ENCODE peak calls at places on chromosomes 13 and 19, in six cellular contexts. One of them, this sample, is unnamed.

GRCh38 chr13:45257638-45258338 is 56.9 kb upstream of the KCTD4 start:
- DNase-seq in stimulated activated CD4-positive, alpha-beta T cell treated with anti-CD3 and anti-CD28 coated beads, Interleukin-1b, Interleukin-23, amount 100 ng/mL, for 24 hours: no peak
- DNase-seq in stimulated activated naive CD4-positive, alpha-beta T cell: no peak
- DNase-seq in T-helper 22 cell: no peak
- DNase-seq in activated CD4-positive, alpha-beta T cell treated with anti-CD3 and anti-CD28 coated beads for 24 hours: no peak
- DNase-seq in HFF-Myc: no peak
- DNase-seq in this sample: no peak

GRCh38 chr19:18171605-18172327 is 1.8 kb upstream of the IFI30 start:
- DNase-seq in T-helper 22 cell: no peak
- DNase-seq in HFF-Myc: no peak
- DNase-seq in stimulated activated CD4-positive, alpha-beta T cell treated with anti-CD3 and anti-CD28 coated beads, Interleukin-1b, Interleukin-23, amount 100 ng/mL, for 24 hours: no peak
- DNase-seq in activated CD4-positive, alpha-beta T cell treated with anti-CD3 and anti-CD28 coated beads for 24 hours: no peak
- DNase-seq in stimulated activated naive CD4-positive, alpha-beta T cell: no peak
- DNase-seq in this sample: no peak

GRCh38 chr13:51946163-51946669 is 65.0 kb downstream of the ATP7B start:
- DNase-seq in T-helper 22 cell: no peak
- DNase-seq in HFF-Myc: no peak
- DNase-seq in stimulated activated CD4-positive, alpha-beta T cell treated with anti-CD3 and anti-CD28 coated beads, Interleukin-1b, Interleukin-23, amount 100 ng/mL, for 24 hours: no peak
- DNase-seq in stimulated activated naive CD4-positive, alpha-beta T cell: no peak
- DNase-seq in activated CD4-positive, alpha-beta T cell treated with anti-CD3 and anti-CD28 coated beads for 24 hours: no peak
- DNase-seq in this sample: no peak

GRCh38 chr13:67619987-67620386 is 389.9 kb upstream of the PCDH9 start:
- DNase-seq in T-helper 22 cell: no peak
- DNase-seq in stimulated activated naive CD4-positive, alpha-beta T cell: no peak
- DNase-seq in HFF-Myc: no peak
- DNase-seq in activated CD4-positive, alpha-beta T cell treated with anti-CD3 and anti-CD28 coated beads for 24 hours: no peak
- DNase-seq in stimulated activated CD4-positive, alpha-beta T cell treated with anti-CD3 and anti-CD28 coated beads, Interleukin-1b, Interleukin-23, amount 100 ng/mL, for 24 hours: no peak
- DNase-seq in this sample: peak

GRCh38 chr13:69796256-69796655 is 311.4 kb upstream of the ATXN8OS start:
- DNase-seq in stimulated activated naive CD4-positive, alpha-beta T cell: no peak
- DNase-seq in HFF-Myc: no peak
- DNase-seq in T-helper 22 cell: no peak
- DNase-seq in stimulated activated CD4-positive, alpha-beta T cell treated with anti-CD3 and anti-CD28 coated beads, Interleukin-1b, Interleukin-23, amount 100 ng/mL, for 24 hours: no peak
- DNase-seq in activated CD4-positive, alpha-beta T cell treated with anti-CD3 and anti-CD28 coated beads for 24 hours: no peak
- DNase-seq in this sample: no peak

GRCh38 chr13:52156724-52157251 is 2.6 kb downstream of the NEK3 start:
- DNase-seq in stimulated activated CD4-positive, alpha-beta T cell treated with anti-CD3 and anti-CD28 coated beads, Interleukin-1b, Interleukin-23, amount 100 ng/mL, for 24 hours: no peak
- DNase-seq in activated CD4-positive, alpha-beta T cell treated with anti-CD3 and anti-CD28 coated beads for 24 hours: no peak
- DNase-seq in HFF-Myc: no peak
- DNase-seq in T-helper 22 cell: no peak
- DNase-seq in stimulated activated naive CD4-positive, alpha-beta T cell: no peak
- DNase-seq in this sample: no peak

GRCh38 chr13:31797154-31797775 is 57.9 kb downstream of the RXFP2 start:
- DNase-seq in T-helper 22 cell: no peak
- DNase-seq in stimulated activated CD4-positive, alpha-beta T cell treated with anti-CD3 and anti-CD28 coated beads, Interleukin-1b, Interleukin-23, amount 100 ng/mL, for 24 hours: no peak
- DNase-seq in HFF-Myc: peak
- DNase-seq in stimulated activated naive CD4-positive, alpha-beta T cell: no peak
- DNase-seq in activated CD4-positive, alpha-beta T cell treated with anti-CD3 and anti-CD28 coated beads for 24 hours: no peak
- DNase-seq in this sample: no peak

GRCh38 chr13:44302233-44302632 is 71.4 kb upstream of the SERP2 start:
- DNase-seq in stimulated activated CD4-positive, alpha-beta T cell treated with anti-CD3 and anti-CD28 coated beads, Interleukin-1b, Interleukin-23, amount 100 ng/mL, for 24 hours: no peak
- DNase-seq in stimulated activated naive CD4-positive, alpha-beta T cell: no peak
- DNase-seq in activated CD4-positive, alpha-beta T cell treated with anti-CD3 and anti-CD28 coated beads for 24 hours: no peak
- DNase-seq in T-helper 22 cell: no peak
- DNase-seq in HFF-Myc: no peak
- DNase-seq in this sample: no peak

GRCh38 chr13:68982961-68983619 is 1124.5 kb upstream of the ATXN8OS start:
- DNase-seq in HFF-Myc: no peak
- DNase-seq in T-helper 22 cell: no peak
- DNase-seq in stimulated activated CD4-positive, alpha-beta T cell treated with anti-CD3 and anti-CD28 coated beads, Interleukin-1b, Interleukin-23, amount 100 ng/mL, for 24 hours: no peak
- DNase-seq in activated CD4-positive, alpha-beta T cell treated with anti-CD3 and anti-CD28 coated beads for 24 hours: no peak
- DNase-seq in stimulated activated naive CD4-positive, alpha-beta T cell: no peak
- DNase-seq in this sample: no peak

GRCh38 chr13:24148414-24149305 is 11.9 kb upstream of the SPATA13 start:
- DNase-seq in HFF-Myc: peak
- DNase-seq in T-helper 22 cell: no peak
- DNase-seq in stimulated activated naive CD4-positive, alpha-beta T cell: no peak
- DNase-seq in activated CD4-positive, alpha-beta T cell treated with anti-CD3 and anti-CD28 coated beads for 24 hours: no peak
- DNase-seq in stimulated activated CD4-positive, alpha-beta T cell treated with anti-CD3 and anti-CD28 coated beads, Interleukin-1b, Interleukin-23, amount 100 ng/mL, for 24 hours: no peak
- DNase-seq in this sample: no peak

GRCh38 chr13:98975822-98976261 is 2.0 kb downstream of the DOCK9 start:
- DNase-seq in stimulated activated naive CD4-positive, alpha-beta T cell: no peak
- DNase-seq in T-helper 22 cell: no peak
- DNase-seq in HFF-Myc: no peak
- DNase-seq in activated CD4-positive, alpha-beta T cell treated with anti-CD3 and anti-CD28 coated beads for 24 hours: no peak
- DNase-seq in stimulated activated CD4-positive, alpha-beta T cell treated with anti-CD3 and anti-CD28 coated beads, Interleukin-1b, Interleukin-23, amount 100 ng/mL, for 24 hours: no peak
- DNase-seq in this sample: no peak

GRCh38 chr19:8302734-8303133 is 5.4 kb downstream of the CD320 start:
- DNase-seq in activated CD4-positive, alpha-beta T cell treated with anti-CD3 and anti-CD28 coated beads for 24 hours: no peak
- DNase-seq in T-helper 22 cell: no peak
- DNase-seq in stimulated activated CD4-positive, alpha-beta T cell treated with anti-CD3 and anti-CD28 coated beads, Interleukin-1b, Interleukin-23, amount 100 ng/mL, for 24 hours: no peak
- DNase-seq in stimulated activated naive CD4-positive, alpha-beta T cell: no peak
- DNase-seq in HFF-Myc: no peak
- DNase-seq in this sample: no peak

GRCh38 chr19:44800461-44800860 is 8.4 kb upstream of the BCAM start:
- DNase-seq in T-helper 22 cell: peak
- DNase-seq in stimulated activated CD4-positive, alpha-beta T cell treated with anti-CD3 and anti-CD28 coated beads, Interleukin-1b, Interleukin-23, amount 100 ng/mL, for 24 hours: peak
- DNase-seq in stimulated activated naive CD4-positive, alpha-beta T cell: peak
- DNase-seq in activated CD4-positive, alpha-beta T cell treated with anti-CD3 and anti-CD28 coated beads for 24 hours: peak
- DNase-seq in HFF-Myc: peak
- DNase-seq in this sample: peak

GRCh38 chr19:46015080-46015960 is 7.5 kb downstream of the PGLYRP1 start:
- DNase-seq in stimulated activated CD4-positive, alpha-beta T cell treated with anti-CD3 and anti-CD28 coated beads, Interleukin-1b, Interleukin-23, amount 100 ng/mL, for 24 hours: peak
- DNase-seq in stimulated activated naive CD4-positive, alpha-beta T cell: peak
- DNase-seq in activated CD4-positive, alpha-beta T cell treated with anti-CD3 and anti-CD28 coated beads for 24 hours: peak
- DNase-seq in T-helper 22 cell: peak
- DNase-seq in HFF-Myc: no peak
- DNase-seq in this sample: no peak

GRCh38 chr13:110116072-110116487 is 190.9 kb downstream of the COL4A1 start:
- DNase-seq in activated CD4-positive, alpha-beta T cell treated with anti-CD3 and anti-CD28 coated beads for 24 hours: peak
- DNase-seq in stimulated activated CD4-positive, alpha-beta T cell treated with anti-CD3 and anti-CD28 coated beads, Interleukin-1b, Interleukin-23, amount 100 ng/mL, for 24 hours: no peak
- DNase-seq in HFF-Myc: no peak
- DNase-seq in stimulated activated naive CD4-positive, alpha-beta T cell: no peak
- DNase-seq in T-helper 22 cell: no peak
- DNase-seq in this sample: no peak

GRCh38 chr13:27635256-27635655 is 13.6 kb downstream of the POLR1D start:
- DNase-seq in HFF-Myc: no peak
- DNase-seq in stimulated activated CD4-positive, alpha-beta T cell treated with anti-CD3 and anti-CD28 coated beads, Interleukin-1b, Interleukin-23, amount 100 ng/mL, for 24 hours: no peak
- DNase-seq in stimulated activated naive CD4-positive, alpha-beta T cell: no peak
- DNase-seq in T-helper 22 cell: no peak
- DNase-seq in activated CD4-positive, alpha-beta T cell treated with anti-CD3 and anti-CD28 coated beads for 24 hours: no peak
- DNase-seq in this sample: no peak

GRCh38 chr19:45526143-45526542 is 18.9 kb downstream of the VASP start:
- DNase-seq in HFF-Myc: no peak
- DNase-seq in stimulated activated CD4-positive, alpha-beta T cell treated with anti-CD3 and anti-CD28 coated beads, Interleukin-1b, Interleukin-23, amount 100 ng/mL, for 24 hours: no peak
- DNase-seq in stimulated activated naive CD4-positive, alpha-beta T cell: no peak
- DNase-seq in T-helper 22 cell: no peak
- DNase-seq in activated CD4-positive, alpha-beta T cell treated with anti-CD3 and anti-CD28 coated beads for 24 hours: no peak
- DNase-seq in this sample: no peak

GRCh38 chr19:57689750-57690149 is 8.0 kb downstream of the ZNF551 start:
- DNase-seq in stimulated activated CD4-positive, alpha-beta T cell treated with anti-CD3 and anti-CD28 coated beads, Interleukin-1b, Interleukin-23, amount 100 ng/mL, for 24 hours: no peak
- DNase-seq in stimulated activated naive CD4-positive, alpha-beta T cell: no peak
- DNase-seq in activated CD4-positive, alpha-beta T cell treated with anti-CD3 and anti-CD28 coated beads for 24 hours: no peak
- DNase-seq in T-helper 22 cell: no peak
- DNase-seq in HFF-Myc: no peak
- DNase-seq in this sample: no peak

GRCh38 chr19:38644719-38645118 is 2.7 kb upstream of the ACTN4 start:
- DNase-seq in activated CD4-positive, alpha-beta T cell treated with anti-CD3 and anti-CD28 coated beads for 24 hours: no peak
- DNase-seq in HFF-Myc: no peak
- DNase-seq in stimulated activated CD4-positive, alpha-beta T cell treated with anti-CD3 and anti-CD28 coated beads, Interleukin-1b, Interleukin-23, amount 100 ng/mL, for 24 hours: no peak
- DNase-seq in T-helper 22 cell: no peak
- DNase-seq in stimulated activated naive CD4-positive, alpha-beta T cell: no peak
- DNase-seq in this sample: no peak

GRCh38 chr13:21001471-21001870 is 59.9 kb downstream of the LATS2 start:
- DNase-seq in stimulated activated naive CD4-positive, alpha-beta T cell: no peak
- DNase-seq in activated CD4-positive, alpha-beta T cell treated with anti-CD3 and anti-CD28 coated beads for 24 hours: no peak
- DNase-seq in HFF-Myc: no peak
- DNase-seq in stimulated activated CD4-positive, alpha-beta T cell treated with anti-CD3 and anti-CD28 coated beads, Interleukin-1b, Interleukin-23, amount 100 ng/mL, for 24 hours: no peak
- DNase-seq in T-helper 22 cell: no peak
- DNase-seq in this sample: no peak

GRCh38 chr19:51600940-51601575 is 29.1 kb downstream of the SIGLEC5 start:
- DNase-seq in HFF-Myc: no peak
- DNase-seq in stimulated activated CD4-positive, alpha-beta T cell treated with anti-CD3 and anti-CD28 coated beads, Interleukin-1b, Interleukin-23, amount 100 ng/mL, for 24 hours: no peak
- DNase-seq in stimulated activated naive CD4-positive, alpha-beta T cell: no peak
- DNase-seq in T-helper 22 cell: no peak
- DNase-seq in activated CD4-positive, alpha-beta T cell treated with anti-CD3 and anti-CD28 coated beads for 24 hours: no peak
- DNase-seq in this sample: no peak

GRCh38 chr19:19657397-19657783 is 6.1 kb downstream of the ATP13A1 start:
- DNase-seq in stimulated activated CD4-positive, alpha-beta T cell treated with anti-CD3 and anti-CD28 coated beads, Interleukin-1b, Interleukin-23, amount 100 ng/mL, for 24 hours: no peak
- DNase-seq in T-helper 22 cell: no peak
- DNase-seq in stimulated activated naive CD4-positive, alpha-beta T cell: no peak
- DNase-seq in activated CD4-positive, alpha-beta T cell treated with anti-CD3 and anti-CD28 coated beads for 24 hours: no peak
- DNase-seq in HFF-Myc: no peak
- DNase-seq in this sample: no peak

GRCh38 chr19:19597809-19598306 is 20.6 kb downstream of the PBX4 start:
- DNase-seq in T-helper 22 cell: peak
- DNase-seq in HFF-Myc: no peak
- DNase-seq in activated CD4-positive, alpha-beta T cell treated with anti-CD3 and anti-CD28 coated beads for 24 hours: no peak
- DNase-seq in stimulated activated CD4-positive, alpha-beta T cell treated with anti-CD3 and anti-CD28 coated beads, Interleukin-1b, Interleukin-23, amount 100 ng/mL, for 24 hours: no peak
- DNase-seq in stimulated activated naive CD4-positive, alpha-beta T cell: peak
- DNase-seq in this sample: no peak

GRCh38 chr13:83048419-83048818 is 833.9 kb downstream of the SLITRK1 start:
- DNase-seq in HFF-Myc: no peak
- DNase-seq in T-helper 22 cell: no peak
- DNase-seq in activated CD4-positive, alpha-beta T cell treated with anti-CD3 and anti-CD28 coated beads for 24 hours: no peak
- DNase-seq in stimulated activated CD4-positive, alpha-beta T cell treated with anti-CD3 and anti-CD28 coated beads, Interleukin-1b, Interleukin-23, amount 100 ng/mL, for 24 hours: no peak
- DNase-seq in stimulated activated naive CD4-positive, alpha-beta T cell: no peak
- DNase-seq in this sample: no peak

GRCh38 chr13:99984463-99985242 is 3.1 kb downstream of the ZIC2 start:
- DNase-seq in activated CD4-positive, alpha-beta T cell treated with anti-CD3 and anti-CD28 coated beads for 24 hours: no peak
- DNase-seq in stimulated activated CD4-positive, alpha-beta T cell treated with anti-CD3 and anti-CD28 coated beads, Interleukin-1b, Interleukin-23, amount 100 ng/mL, for 24 hours: no peak
- DNase-seq in HFF-Myc: no peak
- DNase-seq in T-helper 22 cell: no peak
- DNase-seq in stimulated activated naive CD4-positive, alpha-beta T cell: no peak
- DNase-seq in this sample: no peak

GRCh38 chr19:4049432-4049831 is 17.3 kb downstream of the ZBTB7A start:
- DNase-seq in stimulated activated CD4-positive, alpha-beta T cell treated with anti-CD3 and anti-CD28 coated beads, Interleukin-1b, Interleukin-23, amount 100 ng/mL, for 24 hours: no peak
- DNase-seq in stimulated activated naive CD4-positive, alpha-beta T cell: no peak
- DNase-seq in activated CD4-positive, alpha-beta T cell treated with anti-CD3 and anti-CD28 coated beads for 24 hours: no peak
- DNase-seq in HFF-Myc: no peak
- DNase-seq in T-helper 22 cell: no peak
- DNase-seq in this sample: no peak

GRCh38 chr19:4171676-4172075 is 10.7 kb downstream of the SIRT6 start:
- DNase-seq in T-helper 22 cell: no peak
- DNase-seq in stimulated activated CD4-positive, alpha-beta T cell treated with anti-CD3 and anti-CD28 coated beads, Interleukin-1b, Interleukin-23, amount 100 ng/mL, for 24 hours: no peak
- DNase-seq in HFF-Myc: no peak
- DNase-seq in activated CD4-positive, alpha-beta T cell treated with anti-CD3 and anti-CD28 coated beads for 24 hours: no peak
- DNase-seq in stimulated activated naive CD4-positive, alpha-beta T cell: no peak
- DNase-seq in this sample: no peak

GRCh38 chr19:17279436-17279835 is 2.3 kb upstream of the ANKLE1 start:
- DNase-seq in stimulated activated naive CD4-positive, alpha-beta T cell: no peak
- DNase-seq in HFF-Myc: no peak
- DNase-seq in T-helper 22 cell: no peak
- DNase-seq in stimulated activated CD4-positive, alpha-beta T cell treated with anti-CD3 and anti-CD28 coated beads, Interleukin-1b, Interleukin-23, amount 100 ng/mL, for 24 hours: no peak
- DNase-seq in activated CD4-positive, alpha-beta T cell treated with anti-CD3 and anti-CD28 coated beads for 24 hours: no peak
- DNase-seq in this sample: no peak

GRCh38 chr19:3146677-3147100 is 10.9 kb downstream of the GNA15 start:
- DNase-seq in activated CD4-positive, alpha-beta T cell treated with anti-CD3 and anti-CD28 coated beads for 24 hours: peak
- DNase-seq in HFF-Myc: no peak
- DNase-seq in stimulated activated CD4-positive, alpha-beta T cell treated with anti-CD3 and anti-CD28 coated beads, Interleukin-1b, Interleukin-23, amount 100 ng/mL, for 24 hours: peak
- DNase-seq in T-helper 22 cell: peak
- DNase-seq in stimulated activated naive CD4-positive, alpha-beta T cell: peak
- DNase-seq in this sample: no peak

GRCh38 chr13:28313579-28313978 is 175.2 kb downstream of the PAN3 start:
- DNase-seq in T-helper 22 cell: no peak
- DNase-seq in stimulated activated CD4-positive, alpha-beta T cell treated with anti-CD3 and anti-CD28 coated beads, Interleukin-1b, Interleukin-23, amount 100 ng/mL, for 24 hours: no peak
- DNase-seq in activated CD4-positive, alpha-beta T cell treated with anti-CD3 and anti-CD28 coated beads for 24 hours: no peak
- DNase-seq in HFF-Myc: no peak
- DNase-seq in stimulated activated naive CD4-positive, alpha-beta T cell: no peak
- DNase-seq in this sample: no peak

GRCh38 chr19:17579523-17580244 is 24.2 kb downstream of the COLGALT1 start:
- DNase-seq in activated CD4-positive, alpha-beta T cell treated with anti-CD3 and anti-CD28 coated beads for 24 hours: peak
- DNase-seq in T-helper 22 cell: no peak
- DNase-seq in HFF-Myc: no peak
- DNase-seq in stimulated activated CD4-positive, alpha-beta T cell treated with anti-CD3 and anti-CD28 coated beads, Interleukin-1b, Interleukin-23, amount 100 ng/mL, for 24 hours: no peak
- DNase-seq in stimulated activated naive CD4-positive, alpha-beta T cell: no peak
- DNase-seq in this sample: no peak

GRCh38 chr19:47230122-47230920 is 678 bp downstream of the BBC3 start:
- DNase-seq in activated CD4-positive, alpha-beta T cell treated with anti-CD3 and anti-CD28 coated beads for 24 hours: peak
- DNase-seq in HFF-Myc: no peak
- DNase-seq in stimulated activated CD4-positive, alpha-beta T cell treated with anti-CD3 and anti-CD28 coated beads, Interleukin-1b, Interleukin-23, amount 100 ng/mL, for 24 hours: no peak
- DNase-seq in stimulated activated naive CD4-positive, alpha-beta T cell: peak
- DNase-seq in T-helper 22 cell: peak
- DNase-seq in this sample: no peak

GRCh38 chr19:11025997-11026396 is 63.3 kb upstream of the LDLR start:
- DNase-seq in stimulated activated naive CD4-positive, alpha-beta T cell: no peak
- DNase-seq in T-helper 22 cell: no peak
- DNase-seq in HFF-Myc: no peak
- DNase-seq in stimulated activated CD4-positive, alpha-beta T cell treated with anti-CD3 and anti-CD28 coated beads, Interleukin-1b, Interleukin-23, amount 100 ng/mL, for 24 hours: no peak
- DNase-seq in activated CD4-positive, alpha-beta T cell treated with anti-CD3 and anti-CD28 coated beads for 24 hours: no peak
- DNase-seq in this sample: no peak

GRCh38 chr13:96053003-96053703 is at the start of gene UGGT2:
- DNase-seq in stimulated activated CD4-positive, alpha-beta T cell treated with anti-CD3 and anti-CD28 coated beads, Interleukin-1b, Interleukin-23, amount 100 ng/mL, for 24 hours: no peak
- DNase-seq in activated CD4-positive, alpha-beta T cell treated with anti-CD3 and anti-CD28 coated beads for 24 hours: peak
- DNase-seq in stimulated activated naive CD4-positive, alpha-beta T cell: no peak
- DNase-seq in T-helper 22 cell: no peak
- DNase-seq in HFF-Myc: peak
- DNase-seq in this sample: peak

GRCh38 chr13:76884571-76885202 is 1.5 kb downstream of the KCTD12 start:
- DNase-seq in HFF-Myc: peak
- DNase-seq in stimulated activated naive CD4-positive, alpha-beta T cell: no peak
- DNase-seq in T-helper 22 cell: no peak
- DNase-seq in activated CD4-positive, alpha-beta T cell treated with anti-CD3 and anti-CD28 coated beads for 24 hours: no peak
- DNase-seq in stimulated activated CD4-positive, alpha-beta T cell treated with anti-CD3 and anti-CD28 coated beads, Interleukin-1b, Interleukin-23, amount 100 ng/mL, for 24 hours: no peak
- DNase-seq in this sample: no peak

GRCh38 chr13:67841071-67841470 is 610.9 kb upstream of the PCDH9 start:
- DNase-seq in stimulated activated naive CD4-positive, alpha-beta T cell: no peak
- DNase-seq in stimulated activated CD4-positive, alpha-beta T cell treated with anti-CD3 and anti-CD28 coated beads, Interleukin-1b, Interleukin-23, amount 100 ng/mL, for 24 hours: no peak
- DNase-seq in HFF-Myc: no peak
- DNase-seq in T-helper 22 cell: no peak
- DNase-seq in activated CD4-positive, alpha-beta T cell treated with anti-CD3 and anti-CD28 coated beads for 24 hours: no peak
- DNase-seq in this sample: no peak

GRCh38 chr19:31120952-31121351 is 228.3 kb downstream of the TSHZ3 start:
- DNase-seq in stimulated activated CD4-positive, alpha-beta T cell treated with anti-CD3 and anti-CD28 coated beads, Interleukin-1b, Interleukin-23, amount 100 ng/mL, for 24 hours: no peak
- DNase-seq in activated CD4-positive, alpha-beta T cell treated with anti-CD3 and anti-CD28 coated beads for 24 hours: no peak
- DNase-seq in HFF-Myc: no peak
- DNase-seq in stimulated activated naive CD4-positive, alpha-beta T cell: no peak
- DNase-seq in T-helper 22 cell: no peak
- DNase-seq in this sample: no peak

GRCh38 chr13:108919036-108919907 is 289.9 kb downstream of the MYO16 start:
- DNase-seq in stimulated activated CD4-positive, alpha-beta T cell treated with anti-CD3 and anti-CD28 coated beads, Interleukin-1b, Interleukin-23, amount 100 ng/mL, for 24 hours: no peak
- DNase-seq in HFF-Myc: no peak
- DNase-seq in stimulated activated naive CD4-positive, alpha-beta T cell: no peak
- DNase-seq in activated CD4-positive, alpha-beta T cell treated with anti-CD3 and anti-CD28 coated beads for 24 hours: no peak
- DNase-seq in T-helper 22 cell: no peak
- DNase-seq in this sample: no peak

GRCh38 chr13:44271031-44271433 is 102.6 kb upstream of the SERP2 start:
- DNase-seq in HFF-Myc: no peak
- DNase-seq in activated CD4-positive, alpha-beta T cell treated with anti-CD3 and anti-CD28 coated beads for 24 hours: no peak
- DNase-seq in T-helper 22 cell: no peak
- DNase-seq in stimulated activated naive CD4-positive, alpha-beta T cell: no peak
- DNase-seq in stimulated activated CD4-positive, alpha-beta T cell treated with anti-CD3 and anti-CD28 coated beads, Interleukin-1b, Interleukin-23, amount 100 ng/mL, for 24 hours: no peak
- DNase-seq in this sample: no peak